ENCODE peak calls at places on chromosomes 12 and 14, in five cellular contexts. One of them, this sample, is unnamed.

GRCh38 chr14:98926802-98927201 is 345.2 kb downstream of the BCL11B start:
- DNase-seq in activated B cell treated with CpG ODN at 0.5 μM for 24 hours: no peak
- DNase-seq in activated CD8-positive, alpha-beta memory T cell treated with anti-CD3 and anti-CD28 coated beads, Interleukin-2, amount 50 U/mL, for 4 hours: no peak
- DNase-seq in stomach: no peak
- DNase-seq in stimulated activated CD4-positive, alpha-beta T cell treated with anti-CD3 and anti-CD28 coated beads, Interleukin-2, amount 100 ng/mL, for 48 hours: no peak
- DNase-seq in this sample: no peak

GRCh38 chr14:64654931-64655330 is 49.3 kb upstream of the PLEKHG3 start:
- DNase-seq in activated B cell treated with CpG ODN at 0.5 μM for 24 hours: no peak
- DNase-seq in activated CD8-positive, alpha-beta memory T cell treated with anti-CD3 and anti-CD28 coated beads, Interleukin-2, amount 50 U/mL, for 4 hours: no peak
- DNase-seq in stomach: no peak
- DNase-seq in stimulated activated CD4-positive, alpha-beta T cell treated with anti-CD3 and anti-CD28 coated beads, Interleukin-2, amount 100 ng/mL, for 48 hours: no peak
- DNase-seq in this sample: no peak

GRCh38 chr14:96042218-96042930 is 3.2 kb downstream of the C14orf132 start:
- DNase-seq in activated B cell treated with CpG ODN at 0.5 μM for 24 hours: no peak
- DNase-seq in activated CD8-positive, alpha-beta memory T cell treated with anti-CD3 and anti-CD28 coated beads, Interleukin-2, amount 50 U/mL, for 4 hours: no peak
- DNase-seq in stomach: no peak
- DNase-seq in stimulated activated CD4-positive, alpha-beta T cell treated with anti-CD3 and anti-CD28 coated beads, Interleukin-2, amount 100 ng/mL, for 48 hours: no peak
- DNase-seq in this sample: no peak

GRCh38 chr14:101055776-101056374 is 152.4 kb upstream of the RTL1 start:
- DNase-seq in activated B cell treated with CpG ODN at 0.5 μM for 24 hours: no peak
- DNase-seq in activated CD8-positive, alpha-beta memory T cell treated with anti-CD3 and anti-CD28 coated beads, Interleukin-2, amount 50 U/mL, for 4 hours: no peak
- DNase-seq in stomach: no peak
- DNase-seq in stimulated activated CD4-positive, alpha-beta T cell treated with anti-CD3 and anti-CD28 coated beads, Interleukin-2, amount 100 ng/mL, for 48 hours: no peak
- DNase-seq in this sample: no peak

GRCh38 chr12:118682656-118683055 is 298.7 kb upstream of the SRRM4 start:
- DNase-seq in activated B cell treated with CpG ODN at 0.5 μM for 24 hours: no peak
- DNase-seq in activated CD8-positive, alpha-beta memory T cell treated with anti-CD3 and anti-CD28 coated beads, Interleukin-2, amount 50 U/mL, for 4 hours: no peak
- DNase-seq in stomach: no peak
- DNase-seq in stimulated activated CD4-positive, alpha-beta T cell treated with anti-CD3 and anti-CD28 coated beads, Interleukin-2, amount 100 ng/mL, for 48 hours: no peak
- DNase-seq in this sample: no peak

GRCh38 chr14:92692822-92693226 is 55.6 kb downstream of the LGMN start:
- DNase-seq in activated B cell treated with CpG ODN at 0.5 μM for 24 hours: no peak
- DNase-seq in activated CD8-positive, alpha-beta memory T cell treated with anti-CD3 and anti-CD28 coated beads, Interleukin-2, amount 50 U/mL, for 4 hours: no peak
- DNase-seq in stomach: peak
- DNase-seq in stimulated activated CD4-positive, alpha-beta T cell treated with anti-CD3 and anti-CD28 coated beads, Interleukin-2, amount 100 ng/mL, for 48 hours: no peak
- DNase-seq in this sample: peak

GRCh38 chr14:32342854-32343200 is 13.7 kb downstream of the AKAP6 start:
- DNase-seq in activated B cell treated with CpG ODN at 0.5 μM for 24 hours: no peak
- DNase-seq in activated CD8-positive, alpha-beta memory T cell treated with anti-CD3 and anti-CD28 coated beads, Interleukin-2, amount 50 U/mL, for 4 hours: no peak
- DNase-seq in stomach: no peak
- DNase-seq in stimulated activated CD4-positive, alpha-beta T cell treated with anti-CD3 and anti-CD28 coated beads, Interleukin-2, amount 100 ng/mL, for 48 hours: no peak
- DNase-seq in this sample: no peak

GRCh38 chr12:92063641-92064040 is 82.0 kb downstream of the BTG1 start:
- DNase-seq in activated B cell treated with CpG ODN at 0.5 μM for 24 hours: no peak
- DNase-seq in activated CD8-positive, alpha-beta memory T cell treated with anti-CD3 and anti-CD28 coated beads, Interleukin-2, amount 50 U/mL, for 4 hours: no peak
- DNase-seq in stomach: no peak
- DNase-seq in stimulated activated CD4-positive, alpha-beta T cell treated with anti-CD3 and anti-CD28 coated beads, Interleukin-2, amount 100 ng/mL, for 48 hours: no peak
- DNase-seq in this sample: no peak

GRCh38 chr12:29278673-29279420 is 102.1 kb downstream of the ERGIC2 start:
- DNase-seq in activated B cell treated with CpG ODN at 0.5 μM for 24 hours: no peak
- DNase-seq in activated CD8-positive, alpha-beta memory T cell treated with anti-CD3 and anti-CD28 coated beads, Interleukin-2, amount 50 U/mL, for 4 hours: no peak
- DNase-seq in stomach: no peak
- DNase-seq in stimulated activated CD4-positive, alpha-beta T cell treated with anti-CD3 and anti-CD28 coated beads, Interleukin-2, amount 100 ng/mL, for 48 hours: no peak
- DNase-seq in this sample: no peak

GRCh38 chr14:75344396-75344795 is 65.8 kb downstream of the FOS start:
- DNase-seq in activated B cell treated with CpG ODN at 0.5 μM for 24 hours: no peak
- DNase-seq in activated CD8-positive, alpha-beta memory T cell treated with anti-CD3 and anti-CD28 coated beads, Interleukin-2, amount 50 U/mL, for 4 hours: no peak
- DNase-seq in stomach: no peak
- DNase-seq in stimulated activated CD4-positive, alpha-beta T cell treated with anti-CD3 and anti-CD28 coated beads, Interleukin-2, amount 100 ng/mL, for 48 hours: no peak
- DNase-seq in this sample: no peak

GRCh38 chr14:77849711-77850110 is 49.8 kb downstream of the ADCK1 start:
- DNase-seq in activated B cell treated with CpG ODN at 0.5 μM for 24 hours: no peak
- DNase-seq in activated CD8-positive, alpha-beta memory T cell treated with anti-CD3 and anti-CD28 coated beads, Interleukin-2, amount 50 U/mL, for 4 hours: no peak
- DNase-seq in stomach: no peak
- DNase-seq in stimulated activated CD4-positive, alpha-beta T cell treated with anti-CD3 and anti-CD28 coated beads, Interleukin-2, amount 100 ng/mL, for 48 hours: no peak
- DNase-seq in this sample: no peak

GRCh38 chr12:93944196-93944595 is 204.2 kb upstream of the PLXNC1 start:
- DNase-seq in activated B cell treated with CpG ODN at 0.5 μM for 24 hours: no peak
- DNase-seq in activated CD8-positive, alpha-beta memory T cell treated with anti-CD3 and anti-CD28 coated beads, Interleukin-2, amount 50 U/mL, for 4 hours: no peak
- DNase-seq in stomach: no peak
- DNase-seq in stimulated activated CD4-positive, alpha-beta T cell treated with anti-CD3 and anti-CD28 coated beads, Interleukin-2, amount 100 ng/mL, for 48 hours: no peak
- DNase-seq in this sample: no peak

GRCh38 chr12:116266220-116266619 is 11.3 kb downstream of the MED13L start:
- DNase-seq in activated B cell treated with CpG ODN at 0.5 μM for 24 hours: no peak
- DNase-seq in activated CD8-positive, alpha-beta memory T cell treated with anti-CD3 and anti-CD28 coated beads, Interleukin-2, amount 50 U/mL, for 4 hours: no peak
- DNase-seq in stomach: no peak
- DNase-seq in stimulated activated CD4-positive, alpha-beta T cell treated with anti-CD3 and anti-CD28 coated beads, Interleukin-2, amount 100 ng/mL, for 48 hours: no peak
- DNase-seq in this sample: no peak

GRCh38 chr12:131917139-131917710 is 11.9 kb upstream of the PUS1 start:
- DNase-seq in activated B cell treated with CpG ODN at 0.5 μM for 24 hours: no peak
- DNase-seq in activated CD8-positive, alpha-beta memory T cell treated with anti-CD3 and anti-CD28 coated beads, Interleukin-2, amount 50 U/mL, for 4 hours: no peak
- DNase-seq in stomach: no peak
- DNase-seq in stimulated activated CD4-positive, alpha-beta T cell treated with anti-CD3 and anti-CD28 coated beads, Interleukin-2, amount 100 ng/mL, for 48 hours: no peak
- DNase-seq in this sample: no peak

GRCh38 chr12:105740970-105741725 is 397.6 kb downstream of the NUAK1 start:
- DNase-seq in activated B cell treated with CpG ODN at 0.5 μM for 24 hours: no peak
- DNase-seq in activated CD8-positive, alpha-beta memory T cell treated with anti-CD3 and anti-CD28 coated beads, Interleukin-2, amount 50 U/mL, for 4 hours: no peak
- DNase-seq in stomach: no peak
- DNase-seq in stimulated activated CD4-positive, alpha-beta T cell treated with anti-CD3 and anti-CD28 coated beads, Interleukin-2, amount 100 ng/mL, for 48 hours: no peak
- DNase-seq in this sample: no peak

GRCh38 chr12:124040737-124041136 is 67.7 kb downstream of the ZNF664 start:
- DNase-seq in activated B cell treated with CpG ODN at 0.5 μM for 24 hours: no peak
- DNase-seq in activated CD8-positive, alpha-beta memory T cell treated with anti-CD3 and anti-CD28 coated beads, Interleukin-2, amount 50 U/mL, for 4 hours: no peak
- DNase-seq in stomach: no peak
- DNase-seq in stimulated activated CD4-positive, alpha-beta T cell treated with anti-CD3 and anti-CD28 coated beads, Interleukin-2, amount 100 ng/mL, for 48 hours: no peak
- DNase-seq in this sample: no peak

GRCh38 chr12:70214972-70215617 is 28.1 kb upstream of the CNOT2 start:
- DNase-seq in activated B cell treated with CpG ODN at 0.5 μM for 24 hours: no peak
- DNase-seq in activated CD8-positive, alpha-beta memory T cell treated with anti-CD3 and anti-CD28 coated beads, Interleukin-2, amount 50 U/mL, for 4 hours: no peak
- DNase-seq in stomach: no peak
- DNase-seq in stimulated activated CD4-positive, alpha-beta T cell treated with anti-CD3 and anti-CD28 coated beads, Interleukin-2, amount 100 ng/mL, for 48 hours: no peak
- DNase-seq in this sample: no peak

GRCh38 chr14:60537663-60538062 is 28.7 kb downstream of the SIX6 start:
- DNase-seq in activated B cell treated with CpG ODN at 0.5 μM for 24 hours: no peak
- DNase-seq in activated CD8-positive, alpha-beta memory T cell treated with anti-CD3 and anti-CD28 coated beads, Interleukin-2, amount 50 U/mL, for 4 hours: no peak
- DNase-seq in stomach: no peak
- DNase-seq in stimulated activated CD4-positive, alpha-beta T cell treated with anti-CD3 and anti-CD28 coated beads, Interleukin-2, amount 100 ng/mL, for 48 hours: no peak
- DNase-seq in this sample: no peak

GRCh38 chr12:31035944-31036665 is 37.6 kb upstream of the DDX11 start:
- DNase-seq in activated B cell treated with CpG ODN at 0.5 μM for 24 hours: no peak
- DNase-seq in activated CD8-positive, alpha-beta memory T cell treated with anti-CD3 and anti-CD28 coated beads, Interleukin-2, amount 50 U/mL, for 4 hours: no peak
- DNase-seq in stomach: no peak
- DNase-seq in stimulated activated CD4-positive, alpha-beta T cell treated with anti-CD3 and anti-CD28 coated beads, Interleukin-2, amount 100 ng/mL, for 48 hours: no peak
- DNase-seq in this sample: no peak

GRCh38 chr12:48002773-48003218 is 1.5 kb downstream of the COL2A1 start:
- DNase-seq in activated B cell treated with CpG ODN at 0.5 μM for 24 hours: no peak
- DNase-seq in activated CD8-positive, alpha-beta memory T cell treated with anti-CD3 and anti-CD28 coated beads, Interleukin-2, amount 50 U/mL, for 4 hours: no peak
- DNase-seq in stomach: peak
- DNase-seq in stimulated activated CD4-positive, alpha-beta T cell treated with anti-CD3 and anti-CD28 coated beads, Interleukin-2, amount 100 ng/mL, for 48 hours: no peak
- DNase-seq in this sample: no peak

GRCh38 chr14:52124791-52125661 is 56.2 kb upstream of the NID2 start:
- DNase-seq in activated B cell treated with CpG ODN at 0.5 μM for 24 hours: no peak
- DNase-seq in activated CD8-positive, alpha-beta memory T cell treated with anti-CD3 and anti-CD28 coated beads, Interleukin-2, amount 50 U/mL, for 4 hours: no peak
- DNase-seq in stomach: no peak
- DNase-seq in stimulated activated CD4-positive, alpha-beta T cell treated with anti-CD3 and anti-CD28 coated beads, Interleukin-2, amount 100 ng/mL, for 48 hours: no peak
- DNase-seq in this sample: no peak

GRCh38 chr12:105051981-105052380 is 32.3 kb downstream of the ALDH1L2 start:
- DNase-seq in activated B cell treated with CpG ODN at 0.5 μM for 24 hours: no peak
- DNase-seq in activated CD8-positive, alpha-beta memory T cell treated with anti-CD3 and anti-CD28 coated beads, Interleukin-2, amount 50 U/mL, for 4 hours: no peak
- DNase-seq in stomach: no peak
- DNase-seq in stimulated activated CD4-positive, alpha-beta T cell treated with anti-CD3 and anti-CD28 coated beads, Interleukin-2, amount 100 ng/mL, for 48 hours: no peak
- DNase-seq in this sample: no peak

GRCh38 chr14:70013269-70013873 is 134.2 kb downstream of the SMOC1 start:
- DNase-seq in activated B cell treated with CpG ODN at 0.5 μM for 24 hours: no peak
- DNase-seq in activated CD8-positive, alpha-beta memory T cell treated with anti-CD3 and anti-CD28 coated beads, Interleukin-2, amount 50 U/mL, for 4 hours: no peak
- DNase-seq in stomach: peak
- DNase-seq in stimulated activated CD4-positive, alpha-beta T cell treated with anti-CD3 and anti-CD28 coated beads, Interleukin-2, amount 100 ng/mL, for 48 hours: peak
- DNase-seq in this sample: no peak

GRCh38 chr14:29584992-29585391 is 342.7 kb downstream of the PRKD1 start:
- DNase-seq in activated B cell treated with CpG ODN at 0.5 μM for 24 hours: no peak
- DNase-seq in activated CD8-positive, alpha-beta memory T cell treated with anti-CD3 and anti-CD28 coated beads, Interleukin-2, amount 50 U/mL, for 4 hours: no peak
- DNase-seq in stomach: no peak
- DNase-seq in stimulated activated CD4-positive, alpha-beta T cell treated with anti-CD3 and anti-CD28 coated beads, Interleukin-2, amount 100 ng/mL, for 48 hours: no peak
- DNase-seq in this sample: no peak

GRCh38 chr12:75933136-75933535 is 98.4 kb downstream of the PHLDA1 start:
- DNase-seq in activated B cell treated with CpG ODN at 0.5 μM for 24 hours: no peak
- DNase-seq in activated CD8-positive, alpha-beta memory T cell treated with anti-CD3 and anti-CD28 coated beads, Interleukin-2, amount 50 U/mL, for 4 hours: no peak
- DNase-seq in stomach: no peak
- DNase-seq in stimulated activated CD4-positive, alpha-beta T cell treated with anti-CD3 and anti-CD28 coated beads, Interleukin-2, amount 100 ng/mL, for 48 hours: no peak
- DNase-seq in this sample: no peak

GRCh38 chr12:77553976-77554619 is 276.6 kb upstream of the NAV3 start:
- DNase-seq in activated B cell treated with CpG ODN at 0.5 μM for 24 hours: no peak
- DNase-seq in activated CD8-positive, alpha-beta memory T cell treated with anti-CD3 and anti-CD28 coated beads, Interleukin-2, amount 50 U/mL, for 4 hours: no peak
- DNase-seq in stomach: no peak
- DNase-seq in stimulated activated CD4-positive, alpha-beta T cell treated with anti-CD3 and anti-CD28 coated beads, Interleukin-2, amount 100 ng/mL, for 48 hours: no peak
- DNase-seq in this sample: no peak

This sample was measured in central memory CD4-positive, alpha-beta T cell.